ENCODE peak calls at places on chromosomes 6 and 20, in eight cellular contexts. A, P, X, Q, D, O, K and M are unnamed samples.

GRCh38 chr20:53839423-53840176 is 230.8 kb downstream of the BCAS1 start:
- DNase-seq in A (peak), P (no peak), X (no peak), Q (peak), D (no peak), O (no peak), K (no peak), M (no peak)

GRCh38 chr6:150866147-150867073 is 908 bp downstream of the MTHFD1L start:
- DNase-seq in A (peak), P (peak), X (peak), Q (peak), D (peak), O (peak), K (peak), M (peak)

GRCh38 chr6:38476141-38476540 is 163.6 kb downstream of the BTBD9 start:
- DNase-seq in A (no peak), P (no peak), X (no peak), Q (no peak), D (no peak), O (no peak), K (no peak), M (no peak)

GRCh38 chr6:69584536-69584912 is 212.3 kb downstream of the LMBRD1 start:
- DNase-seq in A (no peak), P (no peak), X (no peak), Q (peak), D (no peak), O (no peak), K (no peak), M (no peak)

GRCh38 chr6:25223421-25224052 is 55.6 kb upstream of the CARMIL1 start:
- DNase-seq in A (peak), P (peak), X (peak), Q (peak), D (peak), O (peak), K (peak), M (peak)

GRCh38 chr20:40948352-40949267 is 80.0 kb upstream of the TOP1 start:
- DNase-seq in A (no peak), P (no peak), X (no peak), Q (peak), D (peak), O (no peak), K (no peak), M (no peak)

GRCh38 chr6:8875986-8876385 is 440.6 kb upstream of the SLC35B3 start:
- DNase-seq in A (no peak), P (no peak), X (no peak), Q (no peak), D (no peak), O (no peak), K (no peak), M (no peak)

GRCh38 chr6:142947702-142948480 is 2.9 kb upstream of the HIVEP2 start:
- DNase-seq in A (no peak), P (no peak), X (no peak), Q (no peak), D (peak), O (no peak), K (peak), M (peak)

GRCh38 chr20:50980071-50980681 is 21.6 kb downstream of the MOCS3 start:
- DNase-seq in A (no peak), P (no peak), X (peak), Q (peak), D (peak), O (no peak), K (peak), M (no peak)

GRCh38 chr6:35406666-35407065 is 45.5 kb upstream of the FANCE start:
- DNase-seq in A (no peak), P (no peak), X (no peak), Q (no peak), D (no peak), O (no peak), K (no peak), M (no peak)

GRCh38 chr6:143039548-143039947 is 21.1 kb upstream of the AIG1 start:
- DNase-seq in A (no peak), P (no peak), X (no peak), Q (no peak), D (peak), O (no peak), K (no peak), M (no peak)

GRCh38 chr20:32984196-32984595 is 20.0 kb downstream of the SUN5 start:
- DNase-seq in A (no peak), P (peak), X (no peak), Q (peak), D (peak), O (no peak), K (no peak), M (no peak)

GRCh38 chr6:75116946-75117345 is 88.9 kb downstream of the COL12A1 start:
- DNase-seq in A (no peak), P (no peak), X (no peak), Q (no peak), D (no peak), O (no peak), K (no peak), M (no peak)

GRCh38 chr20:3193806-3194616 is 10.5 kb downstream of the DDRGK1 start:
- DNase-seq in A (no peak), P (peak), X (no peak), Q (no peak), D (no peak), O (no peak), K (no peak), M (no peak)

GRCh38 chr6:108560463-108561308 is at the start of gene FOXO3:
- DNase-seq in A (peak), P (peak), X (peak), Q (peak), D (peak), O (peak), K (peak), M (no peak)

GRCh38 chr20:17438436-17439039 is 92.6 kb downstream of the BFSP1 start:
- DNase-seq in A (no peak), P (no peak), X (no peak), Q (no peak), D (no peak), O (no peak), K (no peak), M (no peak)

GRCh38 chr6:111837641-111838500 is 35.4 kb downstream of the FYN start:
- DNase-seq in A (no peak), P (no peak), X (no peak), Q (no peak), D (no peak), O (no peak), K (no peak), M (no peak)

GRCh38 chr6:128204621-128205020 is 303.8 kb upstream of the THEMIS start:
- DNase-seq in A (no peak), P (no peak), X (no peak), Q (peak), D (no peak), O (no peak), K (no peak), M (no peak)

GRCh38 chr6:124480021-124480430 is 482.2 kb upstream of the RNF217 start:
- DNase-seq in A (no peak), P (no peak), X (peak), Q (peak), D (no peak), O (no peak), K (no peak), M (no peak)

GRCh38 chr6:70304611-70305010 is 1.7 kb upstream of the COL9A1 start:
- DNase-seq in A (no peak), P (no peak), X (no peak), Q (no peak), D (no peak), O (no peak), K (no peak), M (no peak)

GRCh38 chr20:17518339-17519052 is 12.7 kb downstream of the BFSP1 start:
- DNase-seq in A (no peak), P (no peak), X (no peak), Q (peak), D (no peak), O (no peak), K (peak), M (no peak)

GRCh38 chr6:53805016-53805415 is 10.2 kb downstream of the LRRC1 start:
- DNase-seq in A (no peak), P (no peak), X (no peak), Q (no peak), D (no peak), O (no peak), K (no peak), M (no peak)

GRCh38 chr6:157651731-157652490 is 171.1 kb upstream of the SNX9 start:
- DNase-seq in A (no peak), P (no peak), X (no peak), Q (no peak), D (no peak), O (no peak), K (no peak), M (no peak)

GRCh38 chr6:100342830-100343229 is 121.9 kb downstream of the SIM1 start:
- DNase-seq in A (no peak), P (no peak), X (no peak), Q (peak), D (peak), O (no peak), K (no peak), M (no peak)

GRCh38 chr6:138278326-138278725 is 60.0 kb upstream of the PBOV1 start:
- DNase-seq in A (no peak), P (peak), X (peak), Q (peak), D (no peak), O (no peak), K (peak), M (no peak)

GRCh38 chr6:149717255-149717587 is 680 bp downstream of the LATS1 start:
- DNase-seq in A (no peak), P (no peak), X (no peak), Q (no peak), D (peak), O (no peak), K (no peak), M (no peak)

GRCh38 chr6:127690092-127690491 is 113.1 kb downstream of the C6orf58 start:
- DNase-seq in A (no peak), P (no peak), X (peak), Q (peak), D (peak), O (no peak), K (peak), M (no peak)